ENCODE peak calls at places on chromosomes 5 and 9, in six cellular contexts. G, B, E, N, H and U are unnamed samples.
A peak's percentile ranks its signal among the peaks of the same experiment; 100 is the strongest.

GRCh38 chr5:32276173-32276853 is 36.4 kb downstream of the MTMR12 start:
- DNase-seq in G (no peak), B (no peak), E (peak; percentile 22), N (no peak), H (peak; percentile 86), U (peak; percentile 12)

GRCh38 chr5:139378101-139378825 is 4.8 kb downstream of the SLC23A1 start:
- DNase-seq in G (no peak), B (no peak), E (no peak), N (no peak), H (no peak), U (no peak)

GRCh38 chr5:50968296-50969206 is 302.1 kb downstream of the PARP8 start:
- DNase-seq in G (no peak), B (no peak), E (no peak), N (no peak), H (peak; percentile 37), U (no peak)

GRCh38 chr5:91434348-91434747 is 51.2 kb upstream of the ARRDC3 start:
- DNase-seq in G (no peak), B (no peak), E (peak; percentile 13), N (no peak), H (no peak), U (no peak)

GRCh38 chr9:17802249-17802857 is 223.5 kb downstream of the SH3GL2 start:
- DNase-seq in G (no peak), B (peak; percentile 9), E (no peak), N (no peak), H (peak; percentile 10), U (no peak)

GRCh38 chr9:101376117-101376866 is 8.5 kb downstream of the BAAT start:
- DNase-seq in G (no peak), B (peak; percentile 80), E (no peak), N (no peak), H (no peak), U (peak; percentile 19)

GRCh38 chr5:15757103-15757502 is 257.1 kb downstream of the FBXL7 start:
- DNase-seq in G (no peak), B (no peak), E (no peak), N (no peak), H (peak; percentile 59), U (no peak)

GRCh38 chr9:38385896-38386295 is 6.6 kb upstream of the ALDH1B1 start:
- DNase-seq in G (no peak), B (no peak), E (no peak), N (no peak), H (no peak), U (no peak)

GRCh38 chr9:132879443-132880310 is 979 bp downstream of the SPACA9 start:
- DNase-seq in G (no peak), B (no peak), E (no peak), N (no peak), H (no peak), U (no peak)

GRCh38 chr9:109270971-109271900 is 49.6 kb downstream of the EPB41L4B start:
- DNase-seq in G (no peak), B (no peak), E (no peak), N (no peak), H (no peak), U (no peak)

GRCh38 chr9:109267555-109267954 is 53.3 kb downstream of the EPB41L4B start:
- DNase-seq in G (no peak), B (no peak), E (no peak), N (no peak), H (no peak), U (no peak)

GRCh38 chr9:109270441-109270840 is 50.4 kb downstream of the EPB41L4B start:
- DNase-seq in G (no peak), B (no peak), E (no peak), N (no peak), H (no peak), U (no peak)

GRCh38 chr9:109272045-109272444 is 48.8 kb downstream of the EPB41L4B start:
- DNase-seq in G (no peak), B (no peak), E (no peak), N (no peak), H (no peak), U (no peak)

DNA sequence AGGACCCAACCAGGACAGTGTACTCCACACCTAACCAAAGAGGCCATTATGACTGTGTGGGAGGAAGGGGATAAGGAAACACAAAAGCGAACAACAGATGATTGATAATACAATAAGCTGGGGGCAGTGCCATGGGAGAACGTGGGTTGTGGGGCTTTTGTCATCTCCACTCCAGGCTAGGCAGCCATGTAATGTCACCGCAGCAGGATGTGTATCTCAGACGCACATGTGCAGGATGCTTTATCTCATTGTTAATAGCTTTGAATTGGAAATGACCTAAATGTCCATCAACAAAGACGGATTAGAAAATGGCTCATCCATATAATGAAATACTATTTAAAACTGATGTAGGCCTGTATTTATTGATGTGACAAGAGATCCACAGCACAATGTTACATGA is 51.0 kb downstream of the EPB41L4B start:
- DNase-seq in G (no peak), B (no peak), E (no peak), N (no peak), H (no peak), U (no peak)
- H3K36me3 ChIP-seq in G (no peaks in the 10 kb centered on the region), B (no peaks in the 10 kb centered on the region), E (no peaks in the 10 kb centered on the region), N (no peaks in the 10 kb centered on the region), H (no peaks in the 10 kb centered on the region), U (no peaks in the 10 kb centered on the region)

DNA sequence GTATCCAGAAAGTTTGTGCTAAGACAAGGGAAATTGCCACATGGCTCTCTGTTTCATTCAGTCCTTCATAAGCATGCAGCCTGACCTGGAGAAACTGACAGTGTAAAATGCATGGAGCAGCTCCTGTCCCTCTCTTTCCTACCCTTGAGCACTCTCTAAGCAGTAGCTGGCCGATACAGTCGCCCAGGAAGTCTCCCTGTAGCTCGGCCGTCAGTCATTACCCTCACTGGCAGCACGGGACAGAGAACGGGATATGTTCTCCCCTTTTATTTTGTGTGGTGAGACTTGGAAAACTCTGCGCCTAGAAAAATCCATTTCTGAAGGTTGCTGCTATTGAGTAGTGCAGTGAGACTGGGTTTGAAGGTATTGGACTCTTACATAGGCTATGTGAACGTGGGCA is 56.8 kb upstream of the KCNMB1 start:
- DNase-seq in G (peak; percentile 65), B (no peak), E (no peak), N (no peak), H (no peak), U (no peak)
- H3K36me3 ChIP-seq in G (no peaks in the 10 kb centered on the region), B (no peaks in the 10 kb centered on the region), E (no peaks in the 10 kb centered on the region), N (no peaks in the 10 kb centered on the region), H (no peaks in the 10 kb centered on the region), U (no peaks in the 10 kb centered on the region)

GRCh38 chr5:35030426-35030825 is 17.3 kb downstream of the AGXT2 start:
- DNase-seq in G (no peak), B (no peak), E (no peak), N (no peak), H (no peak), U (no peak)
- H3K36me3 ChIP-seq in G (no peaks in the 10 kb centered on the region), B (no peaks in the 10 kb centered on the region), E (no peaks in the 10 kb centered on the region), N (no peaks in the 10 kb centered on the region), H (no peaks in the 10 kb centered on the region), U (no peaks in the 10 kb centered on the region)

GRCh38 chr9:134936021-134936761 is 18.5 kb upstream of the FCN1 start:
- DNase-seq in G (no peak), B (no peak), E (no peak), N (no peak), H (peak; percentile 26), U (no peak)

GRCh38 chr9:134937566-134938345 is 20.0 kb upstream of the FCN1 start:
- DNase-seq in G (no peak), B (no peak), E (no peak), N (no peak), H (no peak), U (no peak)

GRCh38 chr9:134935056-134936020 is 17.6 kb upstream of the FCN1 start:
- DNase-seq in G (no peak), B (no peak), E (no peak), N (no peak), H (no peak), U (no peak)

GRCh38 chr9:134938346-134939079 is 20.8 kb upstream of the FCN1 start:
- DNase-seq in G (no peak), B (no peak), E (no peak), N (no peak), H (no peak), U (no peak)

DNA sequence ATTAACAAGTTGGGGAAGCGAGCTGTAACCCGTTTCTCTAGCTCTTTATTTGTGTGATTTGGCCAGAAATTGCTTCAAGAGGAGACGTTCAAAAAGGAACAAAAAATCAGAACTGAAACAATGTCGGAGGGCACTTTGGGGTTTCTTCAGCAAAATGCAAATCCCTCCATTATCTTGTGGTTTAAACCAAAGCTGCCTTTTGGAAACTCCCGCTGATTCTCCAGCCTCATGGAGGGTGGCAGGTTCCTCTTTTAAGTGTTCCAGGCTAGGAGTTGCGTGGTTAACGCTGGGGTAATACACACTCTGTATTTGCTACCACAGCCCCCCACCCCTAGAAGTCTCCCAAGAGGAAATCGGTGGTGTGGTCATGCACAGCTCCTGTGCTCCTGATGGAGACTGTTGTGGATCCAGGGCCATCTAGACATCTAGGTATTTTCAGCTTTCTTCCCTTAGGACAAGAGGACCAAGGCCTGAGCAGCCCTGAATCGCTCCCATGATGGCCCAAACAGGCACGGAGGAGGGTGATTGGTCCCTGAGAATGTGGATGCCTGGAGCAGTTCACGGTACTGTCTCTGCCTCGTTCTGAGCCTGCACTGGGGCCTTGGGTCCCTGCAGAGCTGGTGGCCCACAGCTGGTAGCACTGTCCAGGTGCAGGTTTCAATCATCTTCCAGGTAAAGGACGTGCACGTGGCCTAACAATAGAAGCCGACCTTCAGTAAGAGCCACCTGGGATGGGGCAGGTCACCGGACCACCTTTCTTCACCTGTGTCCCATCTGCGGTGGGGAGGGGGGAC is 19.2 kb upstream of the FCN1 start:
- DNase-seq in G (no peak), B (no peak), E (no peak), N (no peak), H (no peak), U (no peak)
- H3K36me3 ChIP-seq in G (no peaks in the 10 kb centered on the region), B (no peaks in the 10 kb centered on the region), E (no peaks in the 10 kb centered on the region), N (no peaks in the 10 kb centered on the region), H (no peaks in the 10 kb centered on the region), U (no peaks in the 10 kb centered on the region)

GRCh38 chr5:83069406-83069805 is 7.8 kb downstream of the TMEM167A start:
- DNase-seq in G (no peak), B (peak; percentile 29), E (no peak), N (no peak), H (no peak), U (peak; percentile 9)

GRCh38 chr5:83076742-83077661 is at the start of the genes TMEM167A and XRCC4:
- DNase-seq in G (peak; percentile 98), B (peak; percentile 99), E (peak; percentile 95), N (peak; percentile 76), H (peak; percentile 100), U (peak; percentile 98)

GRCh38 chr5:83066548-83067110 is 10.6 kb downstream of the TMEM167A start:
- DNase-seq in G (no peak), B (no peak), E (no peak), N (no peak), H (peak; percentile 53), U (no peak)

GRCh38 chr5:83072946-83073345 is 4.2 kb downstream of the TMEM167A start:
- DNase-seq in G (no peak), B (no peak), E (no peak), N (no peak), H (no peak), U (no peak)

GRCh38 chr5:83071286-83071685 is 5.9 kb downstream of the TMEM167A start:
- DNase-seq in G (no peak), B (no peak), E (no peak), N (no peak), H (no peak), U (no peak)
- H3K36me3 ChIP-seq in G (no peaks in the 10 kb centered on the region), B (peaks cover 2% of the 10 kb centered on the region), E (no peaks in the 10 kb centered on the region), N (no peaks in the 10 kb centered on the region), H (no peaks in the 10 kb centered on the region), U (peaks cover 1% of the 10 kb centered on the region)

DNA sequence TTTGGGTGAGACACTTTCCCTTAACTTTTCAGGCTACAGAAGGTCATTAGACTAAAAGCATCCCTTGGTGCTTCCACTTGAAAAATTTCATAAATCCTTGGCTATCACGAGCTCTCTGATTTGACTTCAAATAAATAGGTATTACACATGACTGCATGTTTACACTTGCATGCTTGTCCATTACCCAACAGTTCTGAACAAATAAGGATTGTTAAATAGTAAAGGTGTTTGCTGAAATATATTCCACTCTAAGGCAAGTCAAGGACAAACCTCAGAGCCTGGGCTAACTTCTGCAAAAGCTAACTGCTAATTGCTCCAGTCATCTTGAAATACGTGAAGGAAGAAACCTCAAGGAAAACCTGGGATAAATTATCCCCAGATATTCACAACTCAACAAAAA is 14.5 kb downstream of the FBXW2 start:
- DNase-seq in G (no peak), B (no peak), E (no peak), N (no peak), H (no peak), U (peak; percentile 63)
- H3K36me3 ChIP-seq in G (no peaks in the 10 kb centered on the region), B (peaks cover 39% of the 10 kb centered on the region), E (peaks cover 36% of the 10 kb centered on the region), N (peaks cover 25% of the 10 kb centered on the region), H (peaks cover 3% of the 10 kb centered on the region), U (peaks cover 8% of the 10 kb centered on the region)